ENCODE peak calls at places on chromosomes 11 and 22, in eight cellular contexts. C is heart left ventricle; Z is T-helper 17 cell; O is activated naive CD8-positive, alpha-beta T cell treated with anti-CD3 and anti-CD28 coated beads, Interleukin-2, amount 50 U/mL, for 24 hours; P is NCI-H146; I is stimulated activated CD8-positive, alpha-beta memory T cell treated with anti-CD3 and anti-CD28 coated beads, Interleukin-4, amount 100 ng/mL, for 4 hours; F is HFFc6; M is adipocyte. L is an unnamed sample.

GRCh38 chr11:12725863-12726666 is 51.8 kb downstream of the TEAD1 start:
- DNase-seq in C (no peak), Z (no peak), O (no peak), P (no peak), I (no peak), F (peak; percentile 55), M (no peak), L (no peak)

GRCh38 chr11:69089258-69089657 is 40.5 kb downstream of the TPCN2 start:
- DNase-seq in C (peak; percentile 43), Z (no peak), O (no peak), P (no peak), I (no peak), F (peak; percentile 81), M (peak; percentile 59), L (no peak)

GRCh38 chr22:19565382-19565902 is 41.2 kb upstream of the CLDN5 start:
- DNase-seq in C (no peak), Z (no peak), O (no peak), P (no peak), I (no peak), F (no peak), M (no peak), L (no peak)

GRCh38 chr11:67055812-67056211 is 835 bp upstream of the RHOD start:
- DNase-seq in C (no peak), Z (no peak), O (no peak), P (no peak), I (no peak), F (peak; percentile 9), M (no peak), L (no peak)

GRCh38 chr11:16853859-16854258 is 115.4 kb downstream of the C11orf58 start:
- DNase-seq in C (no peak), Z (no peak), O (no peak), P (no peak), I (no peak), F (no peak), M (no peak), L (no peak)

GRCh38 chr11:122277553-122277952 is 161.5 kb upstream of the BLID start:
- DNase-seq in C (no peak), Z (no peak), O (no peak), P (no peak), I (no peak), F (no peak), M (no peak), L (no peak)

GRCh38 chr11:72015511-72016061 is 16.9 kb downstream of the IL18BP start:
- DNase-seq in C (no peak), Z (no peak), O (no peak), P (no peak), I (no peak), F (no peak), M (no peak), L (no peak)

GRCh38 chr11:79762271-79762935 is 321.6 kb upstream of the TENM4 start:
- DNase-seq in C (no peak), Z (no peak), O (no peak), P (no peak), I (no peak), F (no peak), M (peak; percentile 31), L (no peak)

GRCh38 chr11:6152126-6152525 is 18.0 kb downstream of the OR52B2 start:
- DNase-seq in C (no peak), Z (no peak), O (no peak), P (no peak), I (no peak), F (no peak), M (no peak), L (no peak)

GRCh38 chr22:26887456-26887855 is 230.1 kb downstream of the MIAT start:
- DNase-seq in C (no peak), Z (no peak), O (no peak), P (no peak), I (no peak), F (peak; percentile 74), M (peak; percentile 92), L (no peak)

GRCh38 chr22:38073150-38074130 is 10.5 kb downstream of the SLC16A8 start:
- DNase-seq in C (no peak), Z (no peak), O (no peak), P (no peak), I (no peak), F (no peak), M (no peak), L (no peak)

GRCh38 chr11:2886191-2886894 is 768 bp upstream of the CDKN1C start:
- DNase-seq in C (peak; percentile 52), Z (no peak), O (no peak), P (peak; percentile 64), I (no peak), F (no peak), M (no peak), L (peak; percentile 40)

GRCh38 chr11:131025020-131025419 is 108.7 kb upstream of the SNX19 start:
- DNase-seq in C (no peak), Z (no peak), O (no peak), P (no peak), I (no peak), F (peak; percentile 41), M (peak; percentile 73), L (no peak)

GRCh38 chr11:12968836-12969235 is 40.3 kb upstream of the RASSF10 start:
- DNase-seq in C (no peak), Z (no peak), O (no peak), P (no peak), I (no peak), F (no peak), M (no peak), L (no peak)

GRCh38 chr11:2526808-2527381 is 82.1 kb downstream of the KCNQ1 start:
- DNase-seq in C (peak; percentile 60), Z (peak; percentile 7), O (peak; percentile 21), P (no peak), I (no peak), F (no peak), M (peak; percentile 45), L (peak; percentile 62)